ENCODE peak calls at places on chromosomes 16 and 17, in ten cellular contexts. S, V, K, P, J, F, N, U, O and G are unnamed samples.

GRCh38 chr16:8644513-8645140 is 23.1 kb downstream of the METTL22 start:
- DNase-seq in U (no peak), K (no peak), F (peak), P (no peak), J (no peak), O (no peak), V (no peak), N (no peak), S (no peak), G (peak)

GRCh38 chr17:31908386-31908785 is 6.9 kb upstream of the UTP6 start:
- DNase-seq in J (no peak), S (no peak), P (no peak), K (no peak), V (no peak), O (no peak), F (no peak), U (no peak), N (no peak), G (no peak)

GRCh38 chr16:28925386-28926228 is 569 bp upstream of the RABEP2 start:
- DNase-seq in U (peak), N (peak), S (peak), K (peak), P (peak), J (peak), O (peak), V (peak), F (peak), G (peak)

GRCh38 chr17:10790491-10791401 is 13.2 kb downstream of the TMEM238L start:
- DNase-seq in F (no peak), N (no peak), O (no peak), U (peak), P (no peak), J (no peak), S (no peak), K (no peak), V (no peak), G (no peak)

GRCh38 chr17:3812771-3813170 is 11.8 kb upstream of the ITGAE start:
- DNase-seq in K (no peak), O (no peak), V (no peak), S (no peak), U (no peak), N (no peak), P (no peak), J (no peak), F (no peak), G (no peak)

GRCh38 chr17:10435096-10435495 is 13.3 kb upstream of the MYH8 start:
- DNase-seq in P (no peak), N (no peak), V (no peak), F (no peak), K (no peak), S (no peak), J (no peak), U (no peak), O (no peak), G (no peak)

GRCh38 chr16:56038564-56039098 is 152.7 kb upstream of the GNAO1 start:
- DNase-seq in N (no peak), V (no peak), P (no peak), F (no peak), K (no peak), U (no peak), S (no peak), O (no peak), J (no peak), G (peak)

GRCh38 chr16:81201267-81201666 is 37.2 kb upstream of the BCO1 start:
- DNase-seq in J (no peak), N (no peak), O (no peak), K (no peak), S (peak), U (no peak), F (no peak), V (no peak), P (no peak), G (no peak)

GRCh38 chr17:16516594-16517018 is 24.6 kb upstream of the LRRC75A start:
- DNase-seq in P (peak), O (peak), F (peak), U (no peak), K (no peak), J (peak), V (no peak), N (peak), S (peak), G (no peak)

GRCh38 chr16:15911198-15911597 is 22.8 kb upstream of the CEP20 start:
- DNase-seq in U (no peak), K (no peak), O (no peak), V (no peak), F (no peak), N (no peak), J (no peak), P (no peak), S (no peak), G (no peak)

GRCh38 chr17:39738568-39738901 is 797 bp downstream of the GRB7 start:
- DNase-seq in J (peak), P (peak), O (no peak), V (no peak), K (peak), S (no peak), F (no peak), U (peak), N (no peak), G (no peak)

GRCh38 chr17:68418876-68419275 is 38.4 kb downstream of the WIPI1 start:
- DNase-seq in N (no peak), V (no peak), F (no peak), U (no peak), P (no peak), K (no peak), S (peak), O (no peak), J (no peak), G (no peak)

GRCh38 chr17:37614391-37614790 is 5.2 kb upstream of the SYNRG start:
- DNase-seq in V (no peak), O (peak), U (no peak), K (no peak), F (no peak), P (no peak), J (no peak), N (no peak), S (peak), G (no peak)

GRCh38 chr17:71301063-71301462 is 819.8 kb upstream of the SOX9 start:
- DNase-seq in J (no peak), O (no peak), V (no peak), N (no peak), F (no peak), S (no peak), P (no peak), K (no peak), U (no peak), G (no peak)

GRCh38 chr16:77789085-77789611 is 784 bp downstream of the VAT1L start:
- DNase-seq in S (no peak), O (no peak), J (peak), V (no peak), K (no peak), N (no peak), U (no peak), P (no peak), F (no peak), G (no peak)

GRCh38 chr16:85056211-85056748 is 28.7 kb downstream of the KIAA0513 start:
- DNase-seq in N (peak), P (no peak), K (no peak), V (no peak), O (no peak), S (peak), U (no peak), F (peak), J (no peak), G (no peak)

GRCh38 chr16:7344806-7345416 is 12.3 kb downstream of the RBFOX1 start:
- DNase-seq in P (no peak), O (no peak), N (no peak), F (peak), J (no peak), S (no peak), V (no peak), U (no peak), K (no peak), G (no peak)

GRCh38 chr17:37179893-37180292 is 195.9 kb upstream of the C17orf78 start:
- DNase-seq in O (peak), S (peak), U (no peak), V (no peak), K (no peak), F (no peak), P (no peak), N (no peak), J (no peak), G (no peak)

GRCh38 chr17:61647044-61647443 is 56.0 kb upstream of the NACA2 start:
- DNase-seq in P (no peak), O (peak), J (no peak), F (no peak), U (no peak), V (no peak), K (no peak), S (peak), N (no peak), G (no peak)

GRCh38 chr17:5584383-5584951 is at the start of gene NLRP1:
- DNase-seq in S (peak), N (peak), P (peak), V (no peak), O (peak), J (peak), K (peak), F (peak), U (peak), G (no peak)

GRCh38 chr17:72390675-72391501 is 270.1 kb downstream of the SOX9 start:
- DNase-seq in J (no peak), N (no peak), V (no peak), U (no peak), O (no peak), S (peak), F (no peak), P (peak), K (no peak), G (no peak)

GRCh38 chr16:52535076-52535475 is 11.9 kb downstream of the TOX3 start:
- DNase-seq in N (no peak), V (no peak), J (no peak), F (no peak), U (peak), S (no peak), O (no peak), K (no peak), P (no peak), G (no peak)

GRCh38 chr16:57285379-57285778 is 907 bp upstream of the PLLP start:
- DNase-seq in N (no peak), V (no peak), F (no peak), O (no peak), U (no peak), K (no peak), S (no peak), P (no peak), J (no peak), G (no peak)

GRCh38 chr17:9467518-9467917 is 108.1 kb downstream of the STX8 start:
- DNase-seq in V (no peak), S (no peak), P (no peak), J (no peak), K (no peak), O (no peak), U (no peak), F (no peak), N (no peak), G (no peak)

GRCh38 chr16:26457896-26458295 is 608.8 kb upstream of the C16orf82 start:
- DNase-seq in K (no peak), P (no peak), U (no peak), J (no peak), V (no peak), O (no peak), S (no peak), F (no peak), N (no peak), G (no peak)

GRCh38 chr17:45430738-45431530 is 1.7 kb downstream of the ARHGAP27 start:
- DNase-seq in O (no peak), S (no peak), F (no peak), U (peak), K (peak), P (no peak), V (no peak), J (peak), N (no peak), G (no peak)

GRCh38 chr16:69040144-69040909 is 65.1 kb upstream of the HAS3 start:
- DNase-seq in U (no peak), K (no peak), J (no peak), P (peak), S (peak), N (no peak), F (no peak), V (no peak), O (no peak), G (no peak)

GRCh38 chr16:47853635-47854034 is 302.2 kb downstream of the ABCC12 start:
- DNase-seq in U (no peak), K (no peak), V (no peak), O (no peak), N (no peak), S (no peak), J (no peak), P (no peak), F (no peak), G (no peak)

GRCh38 chr16:52597772-52598483 is 51.0 kb upstream of the TOX3 start:
- DNase-seq in U (no peak), P (no peak), S (no peak), O (no peak), K (no peak), V (no peak), F (no peak), N (no peak), J (no peak), G (no peak)

GRCh38 chr16:84700518-84701277 is 898 bp downstream of the USP10 start:
- DNase-seq in P (peak), U (peak), N (no peak), V (no peak), O (no peak), S (peak), K (no peak), F (no peak), J (peak), G (peak)

GRCh38 chr17:58337126-58337599 is 8.6 kb upstream of the TSPOAP1 start:
- DNase-seq in N (no peak), J (no peak), U (no peak), O (no peak), P (no peak), F (no peak), V (no peak), K (no peak), S (peak), G (peak)

GRCh38 chr17:58337600-58338453 is 9.2 kb upstream of the TSPOAP1 start:
- DNase-seq in N (peak), V (peak), O (peak), P (no peak), U (peak), F (peak), J (peak), S (peak), K (peak), G (peak)

GRCh38 chr17:58335061-58335731 is 6.6 kb upstream of the TSPOAP1 start:
- DNase-seq in F (no peak), O (no peak), V (no peak), K (no peak), J (peak), U (no peak), N (no peak), P (no peak), S (no peak), G (peak)

GRCh38 chr17:58335779-58336455 is 7.3 kb upstream of the TSPOAP1 start:
- DNase-seq in U (no peak), J (no peak), O (no peak), P (no peak), F (no peak), V (no peak), N (no peak), S (no peak), K (no peak), G (peak)

GRCh38 chr17:58336456-58337094 is 8.0 kb upstream of the TSPOAP1 start:
- DNase-seq in F (peak), P (no peak), V (no peak), U (no peak), N (no peak), K (no peak), S (peak), O (no peak), J (no peak), G (peak)
- TF ChIP-seq POLR2A in F (no peak), P (no peak), V (no peak), U (no peak), N (no peak), K (no peak), S (no peak), O (no peak), J (no peak), G (no peak)

DNA sequence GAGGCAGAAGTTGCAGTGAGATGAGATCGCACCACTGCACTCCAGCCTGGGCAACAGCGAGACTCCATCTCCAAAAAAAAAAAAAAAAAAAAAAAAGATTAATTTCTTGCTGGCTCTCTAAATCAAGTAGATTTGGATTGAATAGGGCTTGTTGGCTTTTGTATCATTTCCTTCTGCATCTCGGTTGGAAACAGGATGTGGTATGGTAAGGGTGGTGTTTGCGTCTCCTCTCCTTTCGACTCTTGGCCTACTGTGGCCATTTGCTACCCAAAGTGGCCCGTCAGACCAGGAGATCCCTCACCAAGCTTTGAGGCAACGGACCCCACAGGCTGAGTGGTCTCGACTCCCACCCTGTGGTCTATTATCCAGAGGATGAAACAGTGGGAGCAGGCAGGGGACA is 168.0 kb upstream of the IRX3 start:
- DNase-seq in F (no peak), K (no peak), U (no peak), O (no peak), N (no peak), V (no peak), P (no peak), J (no peak), S (no peak), G (no peak)
- TF ChIP-seq POLR2A in F (no peak), K (no peak), U (no peak), O (no peak), N (no peak), V (no peak), P (no peak), J (no peak), S (no peak), G (no peak)

GRCh38 chr17:42192189-42193126 is 1.8 kb downstream of the GHDC start:
- DNase-seq in N (no peak), K (no peak), O (no peak), P (no peak), S (no peak), U (no peak), F (no peak), V (no peak), J (no peak), G (no peak)

GRCh38 chr17:42193216-42194132 is 820 bp downstream of the GHDC start:
- DNase-seq in K (no peak), F (no peak), P (no peak), O (no peak), N (no peak), U (no peak), V (no peak), S (no peak), J (no peak), G (no peak)

GRCh38 chr17:42191209-42191608 is 3.1 kb downstream of the GHDC start:
- DNase-seq in K (no peak), V (no peak), N (no peak), U (no peak), J (no peak), S (no peak), O (no peak), F (no peak), P (no peak), G (no peak)

GRCh38 chr17:42197564-42198156 is 3.4 kb upstream of the GHDC start:
- DNase-seq in V (no peak), U (no peak), K (no peak), S (no peak), P (no peak), N (no peak), O (no peak), F (no peak), J (no peak), G (no peak)

DNA sequence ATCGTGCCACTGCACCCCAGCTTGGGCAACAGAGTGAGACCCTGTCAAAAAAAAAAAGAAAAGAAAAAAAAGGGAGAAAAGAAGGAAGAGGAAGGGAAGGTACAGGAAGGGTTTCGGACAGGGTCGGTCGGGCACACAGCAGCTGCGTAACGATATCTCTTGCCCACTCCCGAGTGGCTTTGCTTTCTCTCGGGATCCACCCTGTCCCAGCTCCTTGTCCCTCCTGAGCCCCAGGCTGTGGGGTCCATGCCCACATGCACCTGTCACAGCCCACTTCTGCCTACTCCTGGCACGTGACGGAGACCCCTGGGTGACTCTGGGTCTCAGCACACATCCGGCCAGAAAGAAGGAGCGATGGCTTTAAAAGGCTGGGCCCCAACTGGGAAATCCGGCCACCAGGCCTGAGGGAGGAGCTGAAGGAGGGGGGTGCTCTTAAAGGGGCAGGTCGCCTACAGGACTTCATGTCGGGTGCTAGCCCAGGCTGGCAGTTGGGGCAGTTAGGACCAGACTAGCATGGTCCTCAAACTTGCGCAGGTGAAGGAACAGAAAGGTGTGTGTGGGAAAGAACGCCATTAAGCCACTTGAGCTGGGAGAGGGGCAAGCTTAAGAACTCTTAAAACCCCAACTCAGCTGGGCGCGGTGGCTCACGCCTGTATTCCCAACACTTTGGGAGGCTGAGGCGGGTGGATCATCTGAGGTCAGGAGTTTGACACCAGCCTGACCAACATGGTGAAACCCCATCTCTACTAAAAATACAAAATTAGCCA is at the start of gene GHDC:
- DNase-seq in P (peak), S (peak), K (peak), V (no peak), J (peak), U (peak), O (peak), F (peak), N (peak), G (peak)
- TF ChIP-seq POLR2A in P (peak), S (no peak), K (no peak), V (no peak), J (peak), U (peak), O (no peak), F (peak), N (peak), G (no peak)

GRCh38 chr17:13575922-13576419 is 25.8 kb downstream of the HS3ST3A1 start:
- DNase-seq in P (no peak), F (no peak), U (no peak), O (no peak), V (peak), N (no peak), J (no peak), K (no peak), S (peak), G (no peak)
- TF ChIP-seq POLR2A in P (no peak), F (no peak), U (no peak), O (no peak), V (no peak), N (no peak), J (no peak), K (no peak), S (no peak), G (no peak)

DNA sequence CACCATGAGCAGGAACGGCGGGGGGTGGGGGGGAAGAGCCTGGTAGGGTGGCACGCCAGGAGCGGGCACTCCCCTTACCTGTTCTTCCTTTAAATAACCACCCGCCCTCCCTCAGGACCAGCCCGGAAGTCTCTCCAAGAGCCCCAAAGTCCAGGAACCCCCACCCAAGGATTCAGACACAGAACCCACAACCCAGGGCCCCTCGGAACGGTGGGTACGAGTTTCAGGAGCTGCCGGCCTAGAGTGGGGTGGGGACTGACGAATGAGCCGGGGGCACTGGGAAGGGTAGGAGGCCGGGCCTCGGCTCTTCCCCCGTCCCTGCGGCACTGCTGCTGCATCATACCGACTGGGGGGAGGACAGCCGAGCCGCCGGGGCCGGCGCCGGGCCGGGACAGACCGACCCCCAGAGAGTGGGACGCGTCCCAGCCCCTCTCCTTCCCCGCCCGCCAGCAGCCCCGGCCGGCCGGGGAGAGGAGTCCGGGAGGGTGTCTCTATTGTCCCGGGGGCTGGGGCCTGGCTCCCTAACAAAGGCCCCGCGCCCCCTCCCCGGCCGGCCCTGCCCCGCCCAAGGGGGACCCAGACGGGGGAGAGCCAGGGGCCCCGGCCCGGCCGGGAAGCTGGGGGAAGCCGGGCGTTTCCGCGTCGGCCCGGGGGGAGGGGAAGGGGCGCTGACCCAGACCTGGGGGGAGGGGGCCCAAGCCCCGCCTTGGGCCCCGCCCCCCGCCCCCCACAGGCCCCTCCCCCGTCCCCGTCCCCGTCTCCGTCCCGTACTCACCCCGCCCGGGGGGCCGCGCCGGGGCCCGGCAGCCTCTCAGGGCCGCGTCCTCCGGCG is 747 bp downstream of the ATXN7L3 start:
- DNase-seq in J (peak), S (peak), K (no peak), F (peak), U (peak), P (peak), N (peak), O (no peak), V (no peak), G (peak)
- TF ChIP-seq POLR2A in J (peak), S (no peak), K (no peak), F (no peak), U (peak), P (no peak), N (peak), O (peak), V (no peak), G (peak)